ENCODE peak calls at places on chromosomes 12 and 14, in six cellular contexts. L is GM12878, N is GM12865, O is WTC11, R is epithelial cell of esophagus, A is neural crest cell. Z is an unnamed sample.

GRCh38 chr14:80455031-80455430 is 243.7 kb upstream of the DIO2 start:
- DNase-seq in N (no peak), A (no peak), L (no peak), R (no peak), O (no peak), Z (no peak)

GRCh38 chr12:88063375-88063774 is 34.2 kb upstream of the C12orf50 start:
- DNase-seq in N (peak), R (no peak), O (no peak), L (no peak), A (no peak), Z (no peak)

GRCh38 chr12:80659512-80660094 is 47.8 kb upstream of the MYF6 start:
- DNase-seq in R (no peak), L (no peak), O (no peak), N (no peak), A (no peak), Z (no peak)

GRCh38 chr12:121524196-121524930 is 56.5 kb downstream of the KDM2B start:
- DNase-seq in O (no peak), R (no peak), L (no peak), N (no peak), A (no peak), Z (no peak)

GRCh38 chr12:101957251-101957650 is 79.9 kb downstream of the DRAM1 start:
- DNase-seq in L (no peak), R (no peak), A (no peak), N (no peak), O (no peak), Z (no peak)

GRCh38 chr12:47356129-47356622 is 276.4 kb upstream of the AMIGO2 start:
- DNase-seq in L (peak), A (no peak), N (peak), R (no peak), O (no peak), Z (peak)

GRCh38 chr12:104734541-104735075 is 223.5 kb downstream of the SLC41A2 start:
- DNase-seq in O (no peak), R (no peak), N (no peak), A (no peak), L (no peak), Z (no peak)

GRCh38 chr12:103011974-103012763 is 54.7 kb downstream of the ASCL1 start:
- DNase-seq in L (no peak), N (no peak), O (no peak), R (no peak), A (no peak), Z (no peak)

GRCh38 chr12:96077081-96077480 is 41.7 kb upstream of the LTA4H start:
- DNase-seq in O (no peak), R (no peak), A (no peak), N (no peak), L (no peak), Z (no peak)

GRCh38 chr12:27193106-27193505 is 51.0 kb upstream of the STK38L start:
- DNase-seq in L (no peak), R (no peak), N (no peak), O (no peak), A (no peak), Z (no peak)

GRCh38 chr14:56794557-56795283 is 15.6 kb downstream of the OTX2 start:
- DNase-seq in L (no peak), O (peak), N (no peak), A (no peak), R (no peak), Z (no peak)

GRCh38 chr14:56797569-56798446 is 12.5 kb downstream of the OTX2 start:
- DNase-seq in A (no peak), N (no peak), O (peak), R (no peak), L (no peak), Z (no peak)

GRCh38 chr14:56797003-56797568 is 13.2 kb downstream of the OTX2 start:
- DNase-seq in R (no peak), O (peak), A (no peak), L (no peak), N (no peak), Z (no peak)

GRCh38 chr14:56795284-56795622 is 15.0 kb downstream of the OTX2 start:
- DNase-seq in A (no peak), O (no peak), L (no peak), N (no peak), R (no peak), Z (no peak)

DNA sequence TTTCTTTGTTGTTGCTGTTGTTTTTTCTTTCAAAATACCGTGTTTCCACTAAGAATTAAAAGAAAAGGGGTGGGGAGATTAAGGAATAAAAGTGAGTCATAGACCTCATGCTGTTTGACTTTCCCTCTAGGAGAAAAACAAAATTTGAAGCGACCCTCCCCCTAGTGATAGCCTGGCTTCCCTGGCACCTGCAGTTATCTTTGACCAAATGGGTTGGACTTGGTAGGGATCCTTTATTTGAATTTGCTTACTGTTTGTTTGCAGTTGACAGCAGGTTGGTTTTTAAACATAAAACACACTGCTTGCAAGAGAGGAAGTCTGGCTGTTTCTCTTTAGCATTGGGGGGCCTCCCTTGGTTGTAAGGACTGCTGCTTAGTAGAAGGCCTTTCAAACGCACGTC is 14.0 kb downstream of the OTX2 start:
- DNase-seq in A (no peak), O (no peak), R (no peak), N (no peak), L (no peak), Z (no peak)
- TF ChIP-seq CTCF in A (no peak), O (no peak), R (no peak), N (no peak), L (no peak), Z (no peak)

DNA sequence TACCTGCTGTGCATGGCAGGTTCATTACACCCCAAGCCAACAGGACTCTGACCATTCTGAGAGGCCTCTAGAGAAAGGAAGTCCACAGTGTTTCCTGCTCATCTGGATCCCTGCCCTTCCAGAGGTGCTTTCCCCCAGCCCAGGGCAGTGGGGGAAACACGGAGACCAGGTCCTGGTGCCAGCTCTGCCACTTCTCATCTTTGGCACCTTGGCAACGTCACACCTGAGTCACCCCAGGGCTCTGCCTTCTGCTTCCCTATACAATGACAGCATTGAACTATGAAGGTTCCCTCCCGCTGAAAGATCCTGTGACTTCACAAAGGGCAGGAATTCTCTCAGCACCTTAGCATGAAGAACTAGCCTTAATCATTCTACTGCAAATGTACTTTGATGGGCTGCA is 74.9 kb downstream of the ANO2 start:
- DNase-seq in A (no peak), O (no peak), L (no peak), N (no peak), R (no peak), Z (no peak)
- TF ChIP-seq CTCF in A (no peak), O (no peak), L (no peak), N (no peak), R (no peak), Z (no peak)

GRCh38 chr12:82973601-82974000 is 286.9 kb downstream of the TMTC2 start:
- DNase-seq in O (no peak), N (no peak), A (no peak), L (no peak), R (no peak), Z (no peak)
- TF ChIP-seq CTCF in O (no peak), N (no peak), A (no peak), L (no peak), R (no peak), Z (no peak)

GRCh38 chr12:1439687-1440086 is 154.7 kb downstream of the FBXL14 start:
- DNase-seq in A (no peak), O (no peak), R (no peak), N (no peak), L (no peak), Z (no peak)
- TF ChIP-seq CTCF in A (no peak), O (no peak), R (no peak), N (no peak), L (no peak), Z (no peak)

GRCh38 chr14:97178781-97179180 is 381.6 kb downstream of the VRK1 start:
- DNase-seq in R (no peak), N (peak), L (no peak), O (no peak), A (no peak), Z (no peak)

GRCh38 chr14:97177635-97178034 is 380.5 kb downstream of the VRK1 start:
- DNase-seq in L (peak), R (no peak), N (peak), A (no peak), O (no peak), Z (no peak)

GRCh38 chr14:97179573-97179972 is 382.4 kb downstream of the VRK1 start:
- DNase-seq in R (no peak), N (peak), L (no peak), O (no peak), A (no peak), Z (no peak)

GRCh38 chr14:97177016-97177415 is 379.8 kb downstream of the VRK1 start:
- DNase-seq in R (peak), A (no peak), L (no peak), O (no peak), N (peak), Z (no peak)

DNA sequence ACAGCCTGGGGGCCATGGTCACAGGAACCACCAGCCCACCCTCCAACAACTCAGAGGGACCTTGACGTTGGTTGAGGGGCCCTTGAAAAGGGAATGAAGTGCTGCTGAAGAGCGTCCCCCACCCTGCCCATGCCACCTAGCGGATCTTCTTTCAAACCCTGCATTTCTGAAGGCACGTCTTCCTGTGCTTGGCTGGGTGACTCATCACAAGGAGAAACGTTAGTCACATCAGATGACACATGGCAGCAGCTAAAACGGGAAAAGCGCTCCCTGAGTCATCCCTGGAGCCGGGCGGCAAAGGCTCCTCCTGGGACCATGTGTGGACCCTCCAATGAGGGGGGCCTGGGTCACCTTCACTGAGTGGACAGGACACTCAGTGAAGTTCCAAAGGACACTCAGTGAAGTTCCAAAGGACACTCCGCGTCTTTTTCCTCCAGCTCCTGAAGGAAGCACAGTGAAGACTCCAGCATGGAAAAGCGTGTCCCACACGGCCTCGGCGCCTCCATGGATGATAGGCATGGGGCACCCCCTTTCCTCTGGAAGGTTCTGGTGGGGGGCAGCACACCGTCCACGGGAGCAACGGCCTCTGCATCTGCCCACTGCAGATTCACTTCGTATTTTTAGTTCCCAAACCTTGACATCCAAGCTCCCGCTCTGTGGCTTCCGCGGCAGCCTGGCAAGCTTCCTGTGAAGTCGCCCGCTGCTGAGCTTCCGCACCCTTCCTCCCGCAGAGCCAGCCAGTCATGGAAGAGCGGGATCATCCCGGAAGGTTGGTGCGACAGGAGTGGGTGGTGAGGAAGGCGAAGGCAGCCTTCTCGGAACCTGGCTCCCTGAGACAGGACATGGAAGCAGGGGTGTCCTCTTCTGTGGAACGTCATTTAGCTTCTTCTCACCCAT is 383.4 kb downstream of the VRK1 start:
- DNase-seq in R (peak), L (no peak), A (no peak), N (peak), O (no peak), Z (no peak)
- TF ChIP-seq CTCF in R (no peak), L (no peak), A (no peak), N (no peak), O (no peak), Z (no peak)

DNA sequence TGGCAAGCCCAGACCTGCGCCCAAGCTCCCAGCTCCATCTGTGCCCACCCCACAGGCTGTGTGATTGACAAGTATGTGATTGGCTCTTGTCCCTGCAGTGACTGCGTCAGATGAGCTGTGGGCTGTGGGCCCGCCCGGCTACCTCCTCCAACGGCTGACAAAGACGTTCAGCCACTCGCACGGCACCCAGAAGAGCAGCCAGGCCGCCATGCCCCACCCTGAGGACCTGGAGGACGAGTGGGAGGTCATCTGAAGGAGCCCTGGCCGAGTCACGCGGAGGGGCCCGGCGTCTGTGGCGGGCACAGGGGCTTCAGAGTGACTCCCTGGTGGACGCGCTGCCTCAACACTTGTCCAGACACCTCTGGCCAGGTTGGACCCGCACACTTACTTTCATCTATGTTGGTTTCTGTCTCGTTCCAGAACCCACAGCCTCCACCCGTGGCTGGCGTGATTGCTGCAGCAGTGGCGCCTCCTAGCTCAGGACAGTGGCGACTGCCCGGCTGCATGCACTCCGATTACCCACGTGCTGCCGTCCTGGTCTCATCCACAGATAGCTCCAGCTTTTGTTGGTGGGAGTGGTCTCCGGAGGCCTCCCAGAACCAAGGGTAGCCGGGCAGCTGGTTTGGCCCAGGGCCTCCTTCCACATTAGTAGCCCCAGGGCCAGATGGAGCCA is 11.4 kb downstream of the ANKRD9 start:
- DNase-seq in N (no peak), L (no peak), A (no peak), O (peak), R (no peak), Z (no peak)
- TF ChIP-seq CTCF in N (no peak), L (no peak), A (peak), O (peak), R (peak), Z (no peak)

GRCh38 chr14:22774011-22774706 is 7.7 kb downstream of the OXA1L start:
- DNase-seq in R (no peak), A (no peak), O (no peak), N (no peak), L (no peak), Z (no peak)
- TF ChIP-seq CTCF in R (no peak), A (no peak), O (no peak), N (no peak), L (no peak), Z (no peak)

DNA sequence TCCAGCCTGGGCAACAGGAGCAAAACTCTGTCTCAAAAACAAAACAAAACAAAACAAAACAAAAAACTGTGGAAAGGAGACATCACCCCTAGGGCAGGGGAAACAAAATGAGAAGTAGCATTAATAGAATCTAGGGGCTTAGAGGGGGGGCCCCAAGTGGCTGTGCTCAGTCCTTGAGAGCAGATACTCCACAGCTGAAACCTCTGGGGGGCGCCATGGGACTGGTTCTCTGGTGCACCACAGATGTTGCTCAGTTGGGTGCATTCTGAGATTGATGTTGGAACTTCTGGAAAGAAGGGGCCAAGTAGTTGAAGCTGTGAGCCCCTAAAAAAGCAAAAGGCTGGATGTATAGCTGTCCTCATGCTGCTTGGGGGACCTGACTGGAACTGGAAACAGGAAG is 11.8 kb upstream of the SYNE2 start:
- DNase-seq in L (no peak), O (peak), R (peak), N (no peak), A (no peak), Z (no peak)
- TF ChIP-seq CTCF in L (no peak), O (peak), R (no peak), N (no peak), A (no peak), Z (no peak)

GRCh38 chr12:75944097-75944904 is 87.3 kb downstream of the PHLDA1 start:
- DNase-seq in L (peak), N (peak), R (peak), O (no peak), A (no peak), Z (peak)

GRCh38 chr12:75945581-75945980 is 86.0 kb downstream of the PHLDA1 start:
- DNase-seq in R (no peak), O (no peak), A (no peak), L (no peak), N (no peak), Z (no peak)

GRCh38 chr12:75947171-75947723 is 84.3 kb downstream of the PHLDA1 start:
- DNase-seq in L (no peak), O (no peak), R (no peak), N (no peak), A (no peak), Z (no peak)

GRCh38 chr12:75944905-75945412 is 86.6 kb downstream of the PHLDA1 start:
- DNase-seq in N (no peak), O (no peak), L (no peak), R (peak), A (no peak), Z (no peak)

GRCh38 chr12:75943730-75944096 is 87.9 kb downstream of the PHLDA1 start:
- DNase-seq in R (no peak), O (no peak), N (no peak), L (no peak), A (no peak), Z (no peak)
- TF ChIP-seq CTCF in R (no peak), O (no peak), N (no peak), L (no peak), A (no peak), Z (no peak)